ENCODE peak calls at places on chromosomes 13 and 19, in nine cellular contexts. H is lung, G is esophagus squamous epithelium, T is IMR-90, O is uterus, F is mucosa of descending colon, W is Peyer's patch, V is endodermal cell, L is kidney. N is an unnamed sample.

GRCh38 chr19:855142-855541 is 3.0 kb downstream of the ELANE start:
- DNase-seq in L (no peak), W (no peak), O (no peak), V (no peak), G (no peak), F (peak; percentile 30), H (no peak), T (no peak), N (no peak)

GRCh38 chr13:106867249-106867648 is 299.3 kb upstream of the ARGLU1 start:
- DNase-seq in G (no peak), V (no peak), T (no peak), O (no peak), W (no peak), L (no peak), F (no peak), H (no peak), N (no peak)

GRCh38 chr19:39212377-39212742 is 8.3 kb upstream of the SYCN start:
- DNase-seq in W (peak; percentile 51), G (no peak), L (no peak), F (no peak), H (peak; percentile 40), V (peak; percentile 86), O (no peak), T (no peak), N (no peak)

GRCh38 chr19:1271528-1272422 is 2.6 kb downstream of the CIRBP start:
- DNase-seq in V (no peak), O (peak; percentile 43), G (no peak), H (no peak), L (no peak), F (no peak), W (no peak), T (no peak), N (no peak)

GRCh38 chr19:49637865-49638350 is 2.0 kb downstream of the RRAS start:
- DNase-seq in O (peak; percentile 85), F (peak; percentile 93), H (peak; percentile 87), L (peak; percentile 96), V (peak; percentile 88), T (peak; percentile 62), G (no peak), W (peak; percentile 92), N (peak; percentile 74)

GRCh38 chr13:28468520-28468915 is 26.4 kb downstream of the FLT1 start:
- DNase-seq in F (no peak), T (no peak), O (no peak), H (no peak), L (no peak), W (no peak), V (no peak), G (no peak), N (no peak)

GRCh38 chr13:78540424-78540823 is 62.9 kb downstream of the POU4F1 start:
- DNase-seq in H (no peak), T (no peak), V (no peak), W (no peak), F (no peak), G (no peak), L (no peak), O (no peak), N (no peak)

GRCh38 chr13:42894765-42895181 is 97.3 kb downstream of the EPSTI1 start:
- DNase-seq in F (no peak), O (no peak), G (no peak), L (no peak), T (peak; percentile 36), H (no peak), W (no peak), V (no peak), N (peak; percentile 16)

GRCh38 chr19:56132316-56132822 is 8.7 kb upstream of the ZNF444 start:
- DNase-seq in O (no peak), T (peak; percentile 66), W (no peak), F (no peak), V (no peak), H (peak; percentile 78), L (no peak), G (no peak), N (no peak)

GRCh38 chr19:55704494-55705245 is 29.6 kb downstream of the EPN1 start:
- DNase-seq in F (no peak), W (no peak), O (no peak), L (no peak), V (peak; percentile 59), T (no peak), H (no peak), G (no peak), N (no peak)

GRCh38 chr19:35328851-35329285 is at the start of gene CD22:
- DNase-seq in T (no peak), O (no peak), G (no peak), H (no peak), W (no peak), F (no peak), V (no peak), L (no peak), N (no peak)

GRCh38 chr13:108437496-108437895 is 168.0 kb downstream of the TNFSF13B start:
- DNase-seq in W (no peak), H (no peak), L (no peak), O (no peak), T (no peak), G (no peak), V (no peak), F (no peak), N (peak; percentile 20)

GRCh38 chr13:40221460-40222201 is 444.8 kb downstream of the FOXO1 start:
- DNase-seq in F (no peak), W (no peak), V (no peak), T (no peak), O (peak; percentile 77), G (no peak), L (no peak), H (no peak), N (peak; percentile 28)

GRCh38 chr19:39007096-39007495 is 25.3 kb downstream of the FBXO27 start:
- DNase-seq in O (no peak), H (no peak), V (no peak), T (no peak), W (no peak), G (no peak), L (no peak), F (no peak), N (no peak)

DNA sequence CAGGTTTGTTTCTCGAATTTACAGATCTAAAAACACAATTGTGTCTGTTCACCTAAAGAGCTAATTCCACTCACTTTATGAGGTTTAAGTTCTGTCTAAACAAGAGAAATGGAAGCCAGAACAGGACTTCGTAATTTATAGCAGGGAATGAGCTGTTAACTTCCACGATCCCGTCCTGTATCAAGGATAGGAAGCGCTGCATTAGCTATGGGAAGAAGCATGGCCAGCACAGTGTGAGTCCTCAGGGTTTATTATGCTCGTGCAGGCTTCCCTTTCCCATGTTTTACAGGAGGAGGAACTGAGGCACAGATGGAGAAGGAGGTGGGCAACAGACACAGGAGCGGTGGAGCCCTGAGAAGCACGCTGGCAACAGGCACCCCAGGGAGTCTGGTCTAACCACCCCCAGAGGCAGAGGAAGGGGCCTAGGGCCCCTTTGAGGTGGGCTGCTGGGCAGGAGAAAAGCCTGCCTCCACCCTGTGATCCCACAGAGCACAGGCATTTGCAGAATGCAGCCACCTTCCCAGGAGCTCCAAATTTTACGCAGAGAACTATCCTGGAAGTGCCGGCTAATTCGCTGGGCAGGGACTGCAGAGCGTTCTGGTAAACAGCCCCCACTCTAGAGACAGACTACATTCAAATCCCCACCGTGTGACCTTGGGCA is 30.6 kb downstream of the RAB20 start:
- DNase-seq in V (no peak), H (no peak), O (no peak), W (no peak), F (no peak), T (no peak), L (peak; percentile 49), G (no peak), N (no peak)
- H3K4me3 ChIP-seq in V (peak overlapping the region; percentile 35), H (no peak overlapping the region), O (no peak overlapping the region), W (no peak overlapping the region), F (no peak overlapping the region), T (no peak overlapping the region), L (no peak overlapping the region), G (no peak overlapping the region), N (no peak overlapping the region)

GRCh38 chr13:77016888-77017623 is 9.9 kb downstream of the FBXL3 start:
- DNase-seq in H (no peak), T (no peak), O (no peak), G (no peak), F (no peak), L (no peak), V (no peak), W (no peak), N (no peak)
- H3K36me3 ChIP-seq in H (peaks cover 27% of the 10 kb centered on the region), T (peaks cover 27% of the 10 kb centered on the region), O (no peaks in the 10 kb centered on the region), G (peaks cover 5% of the 10 kb centered on the region), F (no peaks in the 10 kb centered on the region), L (peaks cover 11% of the 10 kb centered on the region), V (peaks cover 92% of the 10 kb centered on the region), W (no peaks in the 10 kb centered on the region), N (peaks cover 5% of the 10 kb centered on the region)

GRCh38 chr13:51541037-51541436 is 43.2 kb upstream of the WDFY2 start:
- DNase-seq in W (no peak), L (no peak), F (no peak), T (no peak), G (no peak), V (no peak), H (no peak), O (no peak), N (no peak)

GRCh38 chr13:51542358-51542972 is 41.8 kb upstream of the WDFY2 start:
- DNase-seq in L (no peak), G (no peak), O (peak; percentile 51), F (no peak), H (no peak), W (no peak), T (peak; percentile 32), V (no peak), N (no peak)

GRCh38 chr13:51541809-51542258 is 42.4 kb upstream of the WDFY2 start:
- DNase-seq in O (peak; percentile 39), L (no peak), V (no peak), F (no peak), G (no peak), H (no peak), W (no peak), T (no peak), N (no peak)

GRCh38 chr13:51539887-51540286 is 44.4 kb upstream of the WDFY2 start:
- DNase-seq in W (no peak), O (no peak), H (no peak), G (no peak), L (no peak), F (no peak), T (peak; percentile 67), V (no peak), N (peak; percentile 42)

GRCh38 chr13:51538626-51539179 is 45.6 kb upstream of the WDFY2 start:
- DNase-seq in F (no peak), V (no peak), T (no peak), L (no peak), W (no peak), H (no peak), G (no peak), O (no peak), N (no peak)
- H3K4me3 ChIP-seq in F (no peak overlapping the region), V (no peak overlapping the region), T (no peak overlapping the region), L (no peak overlapping the region), W (no peak overlapping the region), H (no peak overlapping the region), G (no peak overlapping the region), O (no peak overlapping the region), N (no peak overlapping the region)

DNA sequence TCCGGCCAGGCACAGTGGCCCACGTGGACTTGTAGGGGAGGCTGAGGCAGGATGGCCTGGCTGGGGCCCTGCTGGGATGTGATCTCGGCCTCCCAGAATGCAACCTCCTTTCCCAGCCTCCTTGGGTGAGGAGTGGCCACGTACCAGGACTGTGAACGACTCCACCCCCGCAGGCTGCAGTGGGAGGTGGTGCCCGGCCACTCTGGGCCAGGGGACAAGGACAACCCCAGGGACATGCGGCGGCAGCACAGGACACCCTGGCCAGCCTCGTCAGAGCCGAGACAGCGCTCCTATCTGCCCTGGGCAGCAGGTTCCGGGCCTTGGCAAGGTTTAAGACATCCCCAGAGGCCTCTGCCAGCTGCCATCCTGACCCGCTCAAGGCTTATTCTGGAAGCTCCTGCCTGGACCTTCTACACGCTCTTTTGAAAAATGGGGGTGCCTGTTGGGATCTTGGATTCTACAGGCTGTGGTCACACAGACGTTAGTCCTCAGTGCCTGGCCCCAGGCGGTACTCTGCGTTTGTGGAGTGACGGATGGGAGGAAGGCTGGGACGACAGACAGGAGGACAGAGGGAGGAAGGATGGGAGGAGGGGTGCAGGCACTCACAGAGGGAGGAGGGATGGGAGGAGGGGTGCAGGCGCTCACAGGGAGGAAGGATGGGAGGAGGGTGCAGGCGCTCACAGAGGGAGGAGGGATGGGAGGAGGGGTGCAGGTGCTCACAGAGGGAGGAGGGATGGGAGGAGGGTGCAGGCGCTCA is 19.9 kb upstream of the CACTIN start:
- DNase-seq in T (no peak), W (no peak), V (no peak), H (no peak), O (no peak), L (no peak), G (no peak), F (no peak), N (no peak)
- H3K36me3 ChIP-seq in T (peaks cover 47% of the 10 kb centered on the region), W (no peaks in the 10 kb centered on the region), V (peaks cover 16% of the 10 kb centered on the region), H (peaks cover 2% of the 10 kb centered on the region), O (no peaks in the 10 kb centered on the region), L (peaks cover 3% of the 10 kb centered on the region), G (peaks cover 6% of the 10 kb centered on the region), F (no peaks in the 10 kb centered on the region), N (peaks cover 10% of the 10 kb centered on the region)

N was measured in bronchial epithelial cell.